ENCODE peak calls at places on chromosomes 1 and 21, in five cellular contexts. A, J, H, K and E are unnamed samples.

GRCh38 chr1:2374260-2375155 is 16.8 kb downstream of the MORN1 start:
- DNase-seq in A (no peak), J (no peak), H (no peak), K (no peak), E (no peak)

GRCh38 chr1:213651077-213651476 is 336.7 kb upstream of the PROX1 start:
- DNase-seq in A (no peak), J (no peak), H (no peak), K (no peak), E (no peak)

GRCh38 chr1:218847089-218847768 is 326.4 kb upstream of the LYPLAL1 start:
- DNase-seq in A (no peak), J (no peak), H (no peak), K (no peak), E (no peak)

GRCh38 chr1:190949932-190950331 is 472.3 kb upstream of the BRINP3 start:
- DNase-seq in A (no peak), J (no peak), H (no peak), K (no peak), E (no peak)

GRCh38 chr1:15966081-15966955 is 9.6 kb downstream of the ZBTB17 start:
- DNase-seq in A (no peak), J (no peak), H (peak), K (peak), E (no peak)

GRCh38 chr1:174497461-174497860 is 49.7 kb downstream of the GPR52 start:
- DNase-seq in A (no peak), J (no peak), H (no peak), K (no peak), E (peak)

GRCh38 chr21:33299181-33299752 is 25.5 kb upstream of the IFNAR1 start:
- DNase-seq in A (no peak), J (no peak), H (no peak), K (no peak), E (no peak)

GRCh38 chr1:98749152-98749756 is 87.7 kb downstream of the SNX7 start:
- DNase-seq in A (no peak), J (no peak), H (no peak), K (peak), E (no peak)

GRCh38 chr1:7265771-7266371 is 480.6 kb downstream of the CAMTA1 start:
- DNase-seq in A (no peak), J (no peak), H (no peak), K (peak), E (no peak)

GRCh38 chr1:32997381-32997891 is 32.8 kb upstream of the RNF19B start:
- DNase-seq in A (no peak), J (no peak), H (no peak), K (peak), E (no peak)

GRCh38 chr1:13754003-13754402 is 54.0 kb downstream of the PRDM2 start:
- DNase-seq in A (no peak), J (no peak), H (no peak), K (no peak), E (no peak)

GRCh38 chr1:177209357-177209756 is 38.6 kb downstream of the BRINP2 start:
- DNase-seq in A (no peak), J (no peak), H (no peak), K (peak), E (no peak)

GRCh38 chr21:45987121-45987711 is 5.6 kb downstream of the COL6A1 start:
- DNase-seq in A (no peak), J (no peak), H (no peak), K (no peak), E (no peak)

GRCh38 chr21:38965910-38966504 is 160.3 kb downstream of the ETS2 start:
- DNase-seq in A (no peak), J (peak), H (peak), K (peak), E (no peak)

GRCh38 chr21:30329203-30329868 is 8.2 kb downstream of the KRTAP27-1 start:
- DNase-seq in A (no peak), J (no peak), H (no peak), K (no peak), E (no peak)

GRCh38 chr1:7915826-7916225 is 24.8 kb downstream of the TNFRSF9 start:
- DNase-seq in A (no peak), J (no peak), H (no peak), K (no peak), E (no peak)

GRCh38 chr1:9300623-9301022 is 7.9 kb downstream of the SPSB1 start:
- DNase-seq in A (no peak), J (no peak), H (no peak), K (no peak), E (no peak)

GRCh38 chr1:223269006-223269405 is 95.0 kb downstream of the SUSD4 start:
- DNase-seq in A (no peak), J (no peak), H (no peak), K (no peak), E (no peak)

GRCh38 chr1:186239211-186239610 is 135.8 kb downstream of the TPR start:
- DNase-seq in A (no peak), J (no peak), H (no peak), K (no peak), E (no peak)

GRCh38 chr21:28489197-28489596 is 503.5 kb downstream of the LTN1 start:
- DNase-seq in A (no peak), J (no peak), H (no peak), K (no peak), E (no peak)

GRCh38 chr1:110210604-110211502 is 739 bp downstream of the KCNC4 start:
- DNase-seq in A (no peak), J (peak), H (no peak), K (peak), E (no peak)

GRCh38 chr1:14531519-14531918 is 67.0 kb upstream of the KAZN start:
- DNase-seq in A (no peak), J (no peak), H (no peak), K (no peak), E (no peak)

GRCh38 chr1:94961582-94961981 is 34.7 kb upstream of the CNN3 start:
- DNase-seq in A (no peak), J (no peak), H (no peak), K (no peak), E (no peak)

GRCh38 chr1:86339014-86339413 is 57.1 kb downstream of the ODF2L start:
- DNase-seq in A (no peak), J (no peak), H (no peak), K (no peak), E (no peak)

GRCh38 chr1:89754518-89754917 is 66.3 kb upstream of the LRRC8D start:
- DNase-seq in A (no peak), J (no peak), H (no peak), K (peak), E (no peak)

GRCh38 chr1:218705391-218705790 is 360.3 kb downstream of the TGFB2 start:
- DNase-seq in A (no peak), J (no peak), H (no peak), K (peak), E (no peak)

GRCh38 chr21:29196664-29197052 is 66.2 kb downstream of the MAP3K7CL start:
- DNase-seq in A (no peak), J (no peak), H (no peak), K (no peak), E (no peak)

GRCh38 chr21:45930231-45930760 is 51.3 kb upstream of the COL6A1 start:
- DNase-seq in A (no peak), J (no peak), H (no peak), K (no peak), E (no peak)

GRCh38 chr1:109980324-109981127 is 4.0 kb upstream of the AHCYL1 start:
- DNase-seq in A (no peak), J (peak), H (no peak), K (no peak), E (no peak)

GRCh38 chr1:211133393-211133840 is 531 bp downstream of the KCNH1 start:
- DNase-seq in A (no peak), J (peak), H (no peak), K (peak), E (no peak)

GRCh38 chr1:145997156-145998023 is 1.0 kb upstream of the TXNIP start:
- DNase-seq in A (no peak), J (no peak), H (no peak), K (no peak), E (no peak)

GRCh38 chr1:77228836-77229235 is 9.6 kb upstream of the PIGK start:
- DNase-seq in A (no peak), J (no peak), H (no peak), K (no peak), E (no peak)

GRCh38 chr1:27968692-27969091 is 8.9 kb downstream of the XKR8 start:
- DNase-seq in A (no peak), J (no peak), H (peak), K (peak), E (no peak)

GRCh38 chr1:38609166-38609880 is 250.2 kb downstream of the RRAGC start:
- DNase-seq in A (no peak), J (no peak), H (no peak), K (no peak), E (no peak)

GRCh38 chr1:231234506-231234905 is 6.5 kb upstream of the GNPAT start:
- DNase-seq in A (no peak), J (no peak), H (no peak), K (no peak), E (no peak)

GRCh38 chr1:231235526-231235925 is 5.5 kb upstream of the GNPAT start:
- DNase-seq in A (no peak), J (no peak), H (no peak), K (no peak), E (no peak)

GRCh38 chr1:231233735-231234417 is 7.1 kb upstream of the GNPAT start:
- DNase-seq in A (no peak), J (no peak), H (no peak), K (no peak), E (no peak)

GRCh38 chr1:231231511-231231910 is 9.5 kb upstream of the GNPAT start:
- DNase-seq in A (no peak), J (no peak), H (no peak), K (no peak), E (no peak)

DNA sequence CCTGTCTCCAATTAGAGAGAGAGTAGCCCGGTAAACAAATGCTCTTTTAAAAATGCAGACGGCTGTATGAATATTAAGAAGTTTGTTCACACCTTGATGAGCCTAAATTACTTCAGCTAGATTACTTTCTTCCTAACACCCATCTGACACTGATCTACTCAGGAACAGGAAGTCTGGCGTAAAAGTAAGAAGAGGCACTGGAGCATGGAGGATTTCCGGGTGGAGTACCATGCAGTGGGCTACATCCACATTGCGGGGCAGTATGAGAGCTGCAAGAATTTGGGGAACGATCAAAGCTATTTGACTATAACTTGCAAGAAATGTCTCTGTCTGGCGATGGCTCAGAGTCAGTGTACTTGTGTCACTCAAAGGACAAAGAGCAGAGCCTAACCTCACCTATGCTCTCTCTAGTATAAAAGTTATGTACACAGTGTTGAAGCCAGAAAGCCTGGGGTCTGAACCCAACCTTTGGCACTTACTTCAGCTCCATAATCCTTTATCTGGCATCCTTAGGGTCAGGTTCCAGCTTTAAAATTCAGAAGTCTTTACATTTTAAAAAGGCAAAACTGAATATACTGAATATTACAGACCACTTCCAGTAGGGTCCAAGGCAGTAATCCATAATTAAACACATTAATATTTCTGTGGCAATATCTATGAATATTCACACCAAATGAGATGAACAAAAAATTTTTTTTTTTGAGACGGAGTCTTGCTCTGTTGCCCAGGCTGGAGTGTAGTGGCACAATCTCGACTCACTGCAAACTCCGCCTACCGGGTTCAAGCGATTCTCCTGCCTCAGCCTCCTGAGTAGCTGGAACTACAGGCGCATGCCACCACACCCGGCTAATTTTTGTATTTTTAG is 7.9 kb upstream of the GNPAT start:
- DNase-seq in A (no peak), J (no peak), H (no peak), K (no peak), E (no peak)
- H2AFZ ChIP-seq in A (no peak), J (no peak), H (no peak), K (no peak), E (no peak)

GRCh38 chr1:172647110-172647564 is 11.8 kb upstream of the FASLG start:
- DNase-seq in A (no peak), J (no peak), H (no peak), K (no peak), E (no peak)
- H3K4ac ChIP-seq in A (no peak), J (no peak), H (no peak), K (no peak), E (no peak)

DNA sequence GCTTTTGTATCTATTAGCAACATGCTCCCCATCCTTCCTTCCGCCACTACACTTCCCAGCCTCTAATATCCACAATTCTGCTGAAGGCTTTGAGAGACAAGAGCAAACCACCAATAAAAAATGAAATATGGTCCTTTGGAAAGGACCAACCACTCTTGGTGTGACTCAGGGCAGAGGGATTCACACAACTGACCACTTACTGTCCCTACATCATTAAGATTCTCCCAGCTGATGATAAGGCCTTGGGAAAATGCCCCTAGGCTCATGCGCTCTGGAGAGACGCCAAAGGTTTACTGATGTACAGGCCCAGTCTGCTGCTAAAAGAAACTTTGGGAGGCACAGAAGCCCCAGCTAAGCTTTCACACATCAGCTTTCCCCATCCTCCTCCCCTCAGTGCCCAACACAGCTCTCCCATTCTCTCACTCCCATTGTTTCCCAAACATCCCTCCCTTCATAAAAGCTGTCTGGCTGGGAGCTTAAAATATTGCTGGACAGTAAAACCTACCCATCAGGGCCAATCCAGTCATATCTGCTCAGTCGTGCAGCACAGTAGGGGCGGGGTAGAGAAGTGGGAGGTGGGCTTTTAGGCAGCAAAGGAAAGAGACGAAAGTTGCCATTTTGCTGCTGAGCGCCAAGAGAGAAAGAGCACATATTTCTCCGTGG is at the start of gene GJA8:
- DNase-seq in A (no peak), J (no peak), H (peak), K (no peak), E (no peak)
- H2BK12ac ChIP-seq in A (no peak), J (no peak), H (no peak), K (no peak), E (no peak)

GRCh38 chr1:43171312-43171875 is 696 bp downstream of the EBNA1BP2 start:
- DNase-seq in A (no peak), J (no peak), H (no peak), K (no peak), E (no peak)

GRCh38 chr1:43177691-43178090 is 5.6 kb downstream of the CFAP57 start:
- DNase-seq in A (no peak), J (no peak), H (no peak), K (no peak), E (no peak)

GRCh38 chr1:43174873-43175272 is 2.7 kb downstream of the CFAP57 start:
- DNase-seq in A (no peak), J (no peak), H (no peak), K (no peak), E (no peak)

GRCh38 chr1:43172532-43172972 is 422 bp downstream of the CFAP57 start:
- DNase-seq in A (peak), J (peak), H (peak), K (peak), E (peak)

DNA sequence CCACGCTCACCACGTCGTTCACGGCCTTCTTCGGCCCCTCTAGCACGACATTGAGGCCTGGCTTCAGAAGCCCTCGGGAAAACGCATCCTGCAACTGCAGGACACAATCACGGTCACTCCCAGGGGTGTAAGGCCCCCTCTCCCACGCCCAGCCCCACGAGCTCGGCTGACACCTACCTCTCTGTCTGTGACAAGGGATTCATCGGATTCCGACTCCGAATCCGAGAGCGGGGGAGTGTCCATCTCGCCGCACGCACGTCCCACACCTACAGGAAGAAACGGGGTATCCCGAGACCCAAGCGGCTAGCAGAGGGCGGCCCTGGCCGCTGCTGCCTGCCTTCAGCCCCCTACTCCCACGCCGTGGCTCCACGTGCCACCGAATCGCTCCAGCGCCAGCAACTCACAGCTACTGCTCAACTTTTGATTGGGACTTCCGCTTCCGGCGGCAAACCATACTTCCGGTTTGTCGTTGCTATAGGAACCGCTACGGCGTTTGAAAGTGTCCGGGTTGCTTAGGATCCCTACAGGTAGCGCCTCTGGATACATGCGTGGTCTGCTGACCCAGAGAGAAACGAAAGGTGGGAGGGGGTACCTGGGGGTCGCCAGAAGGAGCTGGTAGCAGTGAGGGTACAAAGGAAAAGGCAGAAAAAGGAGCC is at the start of the genes CFAP57 and EBNA1BP2:
- DNase-seq in A (peak), J (peak), H (peak), K (peak), E (peak)
- H2AFZ ChIP-seq in A (peak), J (no peak), H (peak), K (peak), E (peak)

GRCh38 chr1:160098852-160099647 is 631 bp upstream of the IGSF8 start:
- DNase-seq in A (peak), J (peak), H (peak), K (peak), E (peak)
- H3K4ac ChIP-seq in A (peak), J (no peak), H (no peak), K (no peak), E (no peak)

DNA sequence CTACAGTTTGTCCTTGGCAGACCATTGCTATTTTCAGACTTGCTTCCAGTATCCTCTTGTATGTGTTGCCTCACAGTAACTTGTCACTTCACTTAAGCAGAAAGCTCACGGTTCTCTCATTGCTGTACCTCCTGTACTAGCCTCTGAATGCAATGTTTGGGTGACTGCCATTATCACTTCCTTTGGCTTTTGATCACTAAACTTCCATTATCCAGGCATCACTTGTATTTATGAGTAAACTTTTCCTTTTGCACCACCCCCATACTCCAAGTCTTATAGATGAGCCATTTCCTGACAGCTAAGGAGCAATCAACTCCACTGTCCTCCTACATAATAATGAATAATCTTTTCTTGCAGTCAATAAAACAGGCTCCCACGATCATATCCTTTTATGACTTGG is 255.3 kb downstream of the PDE4B start:
- DNase-seq in A (no peak), J (no peak), H (no peak), K (no peak), E (no peak)
- H2BK12ac ChIP-seq in A (no peak), J (no peak), H (no peak), K (no peak), E (no peak)